ENCODE peak calls at places on chromosome 16, in four cellular contexts. N is ovary, X is transverse colon, T is coronary artery. O is an unnamed sample.

GRCh38 chr16:10370096-10370726 is 15.7 kb upstream of the ATF7IP2 start:
- DNase-seq in N (no peak), X (no peak), T (no peak), O (no peak)

GRCh38 chr16:11121909-11122692 is 133.9 kb downstream of the SOCS1 start:
- DNase-seq in N (no peak), X (no peak), T (no peak), O (no peak)

GRCh38 chr16:77171750-77172635 is 19.0 kb upstream of the MON1B start:
- DNase-seq in N (no peak), X (no peak), T (no peak), O (no peak)

GRCh38 chr16:75264999-75265910 is 13.8 kb upstream of the BCAR1 start:
- DNase-seq in N (peak; percentile 72), X (peak; percentile 72), T (peak; percentile 82), O (no peak)

GRCh38 chr16:61948414-61948813 is 87.8 kb downstream of the CDH8 start:
- DNase-seq in N (no peak), X (no peak), T (no peak), O (no peak)

GRCh38 chr16:15542734-15543347 is 100.1 kb downstream of the MARF1 start:
- DNase-seq in N (no peak), X (no peak), T (no peak), O (no peak)

GRCh38 chr16:65576631-65577030 is 454.8 kb upstream of the CDH11 start:
- DNase-seq in N (no peak), X (no peak), T (no peak), O (no peak)

GRCh38 chr16:3804426-3805016 is 76.0 kb downstream of the CREBBP start:
- DNase-seq in N (no peak), X (no peak), T (peak; percentile 24), O (no peak)

DNA sequence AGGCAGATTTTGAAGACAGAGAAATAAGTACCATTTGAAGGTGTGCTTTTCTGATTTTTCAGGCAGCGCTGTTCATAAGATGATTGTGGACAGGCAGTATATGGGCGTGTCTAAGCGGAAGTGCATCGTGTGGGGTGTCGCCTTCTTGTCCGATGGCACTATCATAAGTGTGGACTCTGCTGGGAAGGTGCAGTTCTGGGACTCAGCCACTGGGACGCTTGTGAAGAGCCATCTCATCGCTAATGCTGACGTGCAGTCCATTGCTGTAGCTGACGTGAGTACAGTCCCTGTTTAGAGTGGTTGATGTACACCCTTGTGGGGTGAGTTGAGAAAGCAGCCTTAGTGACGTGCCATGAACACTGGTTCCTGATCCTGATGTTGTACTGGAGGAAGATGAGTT is 10.7 kb downstream of the UTP4 start:
- DNase-seq in N (no peak), X (peak; percentile 25), T (no peak), O (no peak)
- TF ChIP-seq CTCF in N (no peak), X (peak; percentile 26), T (no peak), O (no peak)

DNA sequence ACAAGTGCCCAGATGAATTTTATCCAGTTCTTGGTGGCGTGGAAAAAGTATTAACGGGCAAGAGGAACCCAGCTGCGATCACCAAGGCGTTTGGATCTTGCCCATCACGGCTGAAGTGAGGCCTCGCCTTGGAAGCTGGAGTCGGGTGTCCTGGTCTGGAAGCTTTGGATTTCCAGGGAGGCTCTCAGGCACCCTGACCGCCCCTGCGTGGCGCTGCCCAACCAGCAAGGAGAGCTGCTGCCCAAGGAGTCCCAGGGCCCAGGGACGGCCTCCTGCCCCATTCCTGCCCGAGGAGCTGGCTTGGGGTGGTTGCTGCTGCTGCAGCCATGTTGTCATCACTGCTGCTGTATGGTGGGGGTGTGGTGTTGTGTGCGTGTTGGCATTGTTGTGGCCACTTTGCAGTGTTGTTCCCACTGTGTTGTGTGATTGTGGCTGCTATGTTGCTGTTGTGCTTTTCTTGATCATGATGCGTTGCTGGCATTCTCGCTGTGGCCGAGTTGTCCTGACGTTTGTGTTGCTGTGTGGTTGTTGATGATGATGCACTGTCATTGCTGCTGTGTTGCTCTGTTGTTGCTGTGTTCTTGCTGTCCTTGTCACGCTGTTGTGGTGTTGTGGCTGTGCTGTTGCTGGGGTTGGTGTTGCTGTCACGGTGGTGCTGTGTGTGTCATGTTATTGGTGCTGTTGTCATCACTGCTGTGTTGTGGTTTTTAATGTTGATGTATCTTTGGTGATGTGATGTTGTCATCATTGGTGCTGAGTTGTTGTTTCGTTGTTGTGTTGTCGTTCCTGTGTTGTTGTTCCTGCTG is 318.8 kb downstream of the C16orf95 start:
- DNase-seq in N (no peak), X (no peak), T (no peak), O (no peak)
- TF ChIP-seq CTCF in N (no peak), X (no peak), T (no peak), O (no peak)

GRCh38 chr16:87437911-87438610 is 45.9 kb downstream of the MAP1LC3B start:
- DNase-seq in N (no peak), X (no peak), T (no peak), O (no peak)
- TF ChIP-seq CTCF in N (no peak), X (no peak), T (no peak), O (peak; percentile 22)

GRCh38 chr16:85528528-85529387 is 84.4 kb upstream of the GSE1 start:
- DNase-seq in N (no peak), X (no peak), T (no peak), O (no peak)
- TF ChIP-seq CTCF in N (no peak), X (peak; percentile 47), T (no peak), O (peak; percentile 25)

DNA sequence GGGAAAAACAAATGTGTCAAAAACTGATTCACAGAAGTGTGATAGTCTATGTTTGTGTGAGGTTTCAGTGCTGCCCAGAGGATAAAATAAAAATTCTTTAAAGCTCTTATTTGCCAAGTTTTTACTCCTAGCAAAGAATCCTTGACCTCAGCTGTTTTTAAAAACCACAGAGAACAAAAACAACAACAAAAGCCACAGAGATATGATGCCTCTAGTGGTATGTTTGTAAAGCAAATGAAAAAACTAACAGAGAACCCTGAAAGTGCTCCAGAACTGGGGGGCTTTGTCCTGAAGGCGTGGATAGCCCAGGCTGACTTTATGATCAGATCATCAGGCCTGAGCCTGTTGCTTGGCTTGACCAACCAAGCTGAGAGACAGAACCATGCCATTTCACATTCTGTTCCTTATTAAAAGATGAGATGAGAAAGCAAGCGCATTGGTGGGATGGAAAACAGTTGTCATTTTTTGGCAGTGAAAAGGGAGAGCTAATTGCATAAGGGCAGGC is 411.1 kb downstream of the CPPED1 start:
- DNase-seq in N (peak; percentile 42), X (peak; percentile 10), T (no peak), O (no peak)
- TF ChIP-seq CTCF in N (no peak), X (no peak), T (no peak), O (no peak)

GRCh38 chr16:83907111-83907510 is 8.2 kb downstream of the MLYCD start:
- DNase-seq in N (no peak), X (no peak), T (no peak), O (no peak)
- TF ChIP-seq CTCF in N (no peak), X (no peak), T (no peak), O (no peak)

GRCh38 chr16:24683250-24683649 is 46.2 kb upstream of the TNRC6A start:
- DNase-seq in N (no peak), X (no peak), T (no peak), O (no peak)
- TF ChIP-seq CTCF in N (no peak), X (no peak), T (no peak), O (no peak)

GRCh38 chr16:54285414-54286066 is 1.0 kb downstream of the IRX3 start:
- DNase-seq in N (peak; percentile 32), X (no peak), T (no peak), O (no peak)
- TF ChIP-seq CTCF in N (no peak), X (no peak), T (no peak), O (no peak)

O was measured in D721Med.